ENCODE peak calls at places on chromosome 5, in eight cellular contexts. S is activated CD4-positive, alpha-beta memory T cell treated with anti-CD3 and anti-CD28 coated beads for 36 hours; F is HCEC 1CT; N is epithelial cell of prostate; K is HT-29; T is naive thymus-derived CD8-positive, alpha-beta T cell; L is GM04504; D is CD4-positive, alpha-beta memory T cell. Z is an unnamed sample.

GRCh38 chr5:130514984-130515690 is 610.9 kb downstream of the CHSY3 start:
- DNase-seq in L (peak), K (peak), F (peak), T (no peak), S (no peak), D (no peak), N (peak), Z (peak)

GRCh38 chr5:149130932-149131273 is 10.4 kb upstream of the ABLIM3 start:
- DNase-seq in D (no peak), F (no peak), K (peak), S (no peak), N (no peak), T (no peak), L (no peak), Z (no peak)

GRCh38 chr5:126544087-126544740 is 50.8 kb downstream of the ALDH7A1 start:
- DNase-seq in D (peak), N (no peak), F (peak), L (peak), K (peak), T (peak), S (peak), Z (peak)

GRCh38 chr5:179700401-179700918 is 1.7 kb downstream of the CANX start:
- DNase-seq in D (no peak), S (peak), N (no peak), K (peak), L (no peak), F (no peak), T (no peak), Z (no peak)

GRCh38 chr5:10757043-10757442 is 4.0 kb downstream of the DAP start:
- DNase-seq in K (no peak), D (no peak), T (no peak), L (no peak), N (no peak), S (no peak), F (no peak), Z (peak)

GRCh38 chr5:96037128-96037527 is 75.5 kb upstream of the ELL2 start:
- DNase-seq in L (no peak), T (no peak), D (no peak), K (no peak), N (peak), S (no peak), F (peak), Z (no peak)

GRCh38 chr5:72860499-72860898 is 44.0 kb downstream of the TNPO1 start:
- DNase-seq in F (peak), L (peak), T (no peak), K (no peak), D (no peak), S (no peak), N (no peak), Z (no peak)

GRCh38 chr5:78716221-78716620 is 67.6 kb upstream of the LHFPL2 start:
- DNase-seq in T (no peak), K (no peak), D (no peak), S (no peak), N (no peak), L (no peak), F (peak), Z (no peak)

GRCh38 chr5:168591302-168592013 is 12.3 kb upstream of the PANK3 start:
- DNase-seq in L (no peak), T (no peak), F (no peak), S (no peak), K (peak), D (no peak), N (no peak), Z (no peak)

GRCh38 chr5:138615461-138615860 is 40.3 kb upstream of the HSPA9 start:
- DNase-seq in F (no peak), K (no peak), L (no peak), S (no peak), D (no peak), T (no peak), N (no peak), Z (no peak)

GRCh38 chr5:173878224-173878967 is 9.8 kb upstream of the CPEB4 start:
- DNase-seq in S (no peak), L (no peak), F (no peak), K (no peak), N (no peak), D (no peak), T (no peak), Z (peak)

GRCh38 chr5:15690611-15691010 is 190.6 kb downstream of the FBXL7 start:
- DNase-seq in L (peak), N (no peak), D (no peak), F (no peak), S (no peak), T (no peak), K (no peak), Z (no peak)

GRCh38 chr5:138369706-138370105 is 17.2 kb downstream of the KDM3B start:
- DNase-seq in D (no peak), K (no peak), T (no peak), N (no peak), S (no peak), F (no peak), L (no peak), Z (no peak)

GRCh38 chr5:65338606-65339151 is 143.0 kb downstream of the ADAMTS6 start:
- DNase-seq in L (no peak), S (no peak), F (no peak), T (no peak), K (no peak), D (no peak), N (no peak), Z (no peak)

GRCh38 chr5:142322747-142323479 is 1.9 kb downstream of the SPRY4 start:
- DNase-seq in T (no peak), F (peak), D (no peak), N (no peak), S (no peak), K (peak), L (peak), Z (no peak)

GRCh38 chr5:142805339-142805738 is 35.2 kb downstream of the ARHGAP26 start:
- DNase-seq in K (no peak), S (no peak), L (no peak), T (no peak), N (no peak), D (no peak), F (no peak), Z (no peak)

GRCh38 chr5:113606298-113607134 is 93.0 kb downstream of the YTHDC2 start:
- DNase-seq in D (peak), T (peak), K (peak), N (no peak), F (peak), S (peak), L (no peak), Z (peak)

GRCh38 chr5:131679911-131680310 is 44.9 kb upstream of the RAPGEF6 start:
- DNase-seq in D (no peak), F (peak), L (peak), T (no peak), K (no peak), N (no peak), S (no peak), Z (no peak)

GRCh38 chr5:63306909-63307308 is 655.3 kb downstream of the HTR1A start:
- DNase-seq in D (no peak), L (no peak), K (no peak), N (no peak), T (no peak), S (no peak), F (no peak), Z (no peak)

Z was measured in DMS53.